ENCODE peak calls at places on chromosomes 6 and 20, in nine cellular contexts. E is tibial nerve; G is psoas muscle; C is fibroblast of mammary gland; D is astrocyte of the cerebellum; U is MM.1S; K is CD8-positive, alpha-beta memory T cell; T is AG09309; P is CD4-positive, CD25-positive, alpha-beta regulatory T cell. X is an unnamed sample.
A peak's percentile ranks its signal among the peaks of the same experiment; 100 is the strongest.

GRCh38 chr6:142695016-142695415 is 250.0 kb downstream of the HIVEP2 start:
- DNase-seq in E (no peak), G (no peak), C (peak; percentile 16), D (peak; percentile 24), U (no peak), K (no peak), T (no peak), P (no peak), X (peak; percentile 46)

GRCh38 chr6:148170286-148170685 is 172.4 kb upstream of the SASH1 start:
- DNase-seq in E (no peak), G (no peak), C (no peak), D (no peak), U (no peak), K (no peak), T (no peak), P (no peak), X (no peak)

GRCh38 chr6:9543649-9544048 is 871.2 kb downstream of the TFAP2A start:
- DNase-seq in E (no peak), G (no peak), C (peak; percentile 8), D (no peak), U (no peak), K (no peak), T (no peak), P (no peak), X (no peak)

GRCh38 chr6:21666788-21667681 is 73.5 kb downstream of the SOX4 start:
- DNase-seq in E (no peak), G (no peak), C (no peak), D (no peak), U (no peak), K (no peak), T (no peak), P (no peak), X (peak; percentile 26)

GRCh38 chr6:11702039-11702795 is 76.4 kb downstream of the ADTRP start:
- DNase-seq in E (no peak), G (no peak), C (peak; percentile 76), D (no peak), U (no peak), K (no peak), T (peak; percentile 37), P (no peak), X (no peak)

GRCh38 chr6:160030103-160030502 is 61.2 kb downstream of the IGF2R start:
- DNase-seq in E (peak; percentile 81), G (peak; percentile 92), C (peak; percentile 97), D (peak; percentile 94), U (no peak), K (no peak), T (peak; percentile 84), P (no peak), X (peak; percentile 87)

GRCh38 chr6:102907181-102907580 is 1513.7 kb downstream of the GRIK2 start:
- DNase-seq in E (no peak), G (no peak), C (no peak), D (no peak), U (peak; percentile 42), K (no peak), T (no peak), P (no peak), X (no peak)

GRCh38 chr6:68468244-68468884 is 166.7 kb upstream of the ADGRB3 start:
- DNase-seq in E (no peak), G (no peak), C (no peak), D (no peak), U (no peak), K (no peak), T (no peak), P (no peak), X (no peak)

GRCh38 chr6:1384549-1385128 is 4.7 kb upstream of the FOXF2 start:
- DNase-seq in E (no peak), G (no peak), C (no peak), D (no peak), U (no peak), K (no peak), T (no peak), P (no peak), X (no peak)

GRCh38 chr6:148671085-148671484 is 75.7 kb upstream of the UST start:
- DNase-seq in E (no peak), G (no peak), C (no peak), D (no peak), U (no peak), K (no peak), T (no peak), P (no peak), X (no peak)

GRCh38 chr20:59194023-59194935 is 30.7 kb downstream of the ZNF831 start:
- DNase-seq in E (no peak), G (no peak), C (no peak), D (no peak), U (no peak), K (no peak), T (no peak), P (no peak), X (no peak)

GRCh38 chr20:10430000-10430466 is 4.0 kb downstream of the MKKS start:
- DNase-seq in E (no peak), G (no peak), C (peak; percentile 69), D (no peak), U (no peak), K (no peak), T (no peak), P (no peak), X (no peak)

GRCh38 chr20:1718604-1719384 is 61.2 kb upstream of the SIRPG start:
- DNase-seq in E (peak; percentile 61), G (peak; percentile 73), C (peak; percentile 98), D (peak; percentile 62), U (no peak), K (no peak), T (peak; percentile 89), P (no peak), X (peak; percentile 71)

GRCh38 chr20:48885237-48885636 is 36.3 kb upstream of the ARFGEF2 start:
- DNase-seq in E (no peak), G (no peak), C (no peak), D (no peak), U (no peak), K (no peak), T (no peak), P (no peak), X (no peak)

GRCh38 chr20:36441416-36441815 is 99.9 kb upstream of the MYL9 start:
- DNase-seq in E (no peak), G (no peak), C (no peak), D (no peak), U (no peak), K (no peak), T (no peak), P (no peak), X (no peak)

GRCh38 chr20:9578584-9578983 is 64.2 kb downstream of the LAMP5 start:
- DNase-seq in E (no peak), G (no peak), C (no peak), D (no peak), U (no peak), K (no peak), T (no peak), P (no peak), X (no peak)

GRCh38 chr6:54971825-54972224 is 125.3 kb downstream of the FAM83B start:
- DNase-seq in E (no peak), G (no peak), C (no peak), D (no peak), U (no peak), K (no peak), T (no peak), P (no peak), X (no peak)

GRCh38 chr6:157911278-157911677 is 70.4 kb upstream of the SYNJ2 start:
- DNase-seq in E (no peak), G (no peak), C (no peak), D (no peak), U (no peak), K (no peak), T (no peak), P (no peak), X (no peak)

GRCh38 chr20:37669062-37669772 is 24.6 kb upstream of the CTNNBL1 start:
- DNase-seq in E (no peak), G (no peak), C (no peak), D (no peak), U (no peak), K (no peak), T (no peak), P (no peak), X (no peak)

GRCh38 chr20:43749734-43750294 is 23.0 kb upstream of the GTSF1L start:
- DNase-seq in E (peak; percentile 73), G (peak; percentile 75), C (peak; percentile 49), D (no peak), U (peak; percentile 73), K (peak; percentile 57), T (no peak), P (peak; percentile 73), X (peak; percentile 38)

GRCh38 chr6:42899871-42900270 is 16.0 kb upstream of the PTCRA start:
- DNase-seq in E (no peak), G (peak; percentile 17), C (no peak), D (no peak), U (no peak), K (no peak), T (no peak), P (no peak), X (no peak)

GRCh38 chr6:117480651-117481050 is 1.8 kb upstream of the DCBLD1 start:
- DNase-seq in E (no peak), G (no peak), C (no peak), D (no peak), U (no peak), K (no peak), T (no peak), P (no peak), X (no peak)

GRCh38 chr6:27126815-27127537 is 120.5 kb upstream of the PRSS16 start:
- DNase-seq in E (peak; percentile 94), G (peak; percentile 82), C (peak; percentile 92), D (peak; percentile 87), U (peak; percentile 88), K (peak; percentile 77), T (peak; percentile 65), P (peak; percentile 81), X (peak; percentile 87)
- H3K4me3 ChIP-seq in E (peak overlapping the region; percentile 28), G (peak overlapping the region; percentile 57), C (peak overlapping the region; percentile 18), D (peak overlapping the region; percentile 33), U (peak overlapping the region; percentile 43), K (peak overlapping the region; percentile 54), T (peak overlapping the region; percentile 41), P (peak overlapping the region; percentile 65), X (peak overlapping the region; percentile 28)

DNA sequence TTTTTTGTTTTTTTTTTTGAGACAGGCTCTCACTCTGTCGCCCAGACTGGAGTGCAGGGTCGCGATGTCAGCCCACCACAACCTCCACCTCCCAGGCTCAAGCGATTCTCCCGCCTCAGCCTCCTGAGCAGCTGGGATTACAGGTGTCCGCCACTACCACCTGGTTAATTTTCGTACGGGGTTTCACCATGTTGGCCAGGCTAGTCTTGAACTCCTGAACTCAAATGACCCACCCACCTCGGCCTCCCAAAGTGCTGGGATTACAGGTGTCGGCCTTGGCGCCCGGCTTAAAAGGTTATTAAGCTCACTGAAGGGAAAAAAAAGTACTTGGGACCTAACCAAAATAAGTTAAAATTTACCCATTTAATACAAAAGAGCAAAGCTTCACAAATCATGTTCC is 1.9 kb downstream of the TCFL5 start:
- DNase-seq in E (no peak), G (no peak), C (no peak), D (no peak), U (no peak), K (no peak), T (no peak), P (no peak), X (no peak)
- H3K4me3 ChIP-seq in E (no peak overlapping the region), G (no peak overlapping the region), C (peak overlapping the region; percentile 55), D (no peak overlapping the region), U (no peak overlapping the region), K (no peak overlapping the region), T (peak overlapping the region; percentile 66), P (peak overlapping the region; percentile 53), X (no peak overlapping the region)

GRCh38 chr6:31691078-31691463 is 10.2 kb upstream of the LY6G5C start:
- DNase-seq in E (no peak), G (no peak), C (no peak), D (no peak), U (no peak), K (no peak), T (no peak), P (no peak), X (no peak)
- H3K4me3 ChIP-seq in E (no peak overlapping the region), G (no peak overlapping the region), C (no peak overlapping the region), D (no peak overlapping the region), U (no peak overlapping the region), K (no peak overlapping the region), T (no peak overlapping the region), P (no peak overlapping the region), X (no peak overlapping the region)

GRCh38 chr6:98841114-98841513 is 6.7 kb downstream of the POU3F2 start:
- DNase-seq in E (no peak), G (no peak), C (no peak), D (no peak), U (no peak), K (no peak), T (no peak), P (no peak), X (no peak)
- H3K4me3 ChIP-seq in E (no peak overlapping the region), G (no peak overlapping the region), C (no peak overlapping the region), D (no peak overlapping the region), U (no peak overlapping the region), K (no peak overlapping the region), T (no peak overlapping the region), P (no peak overlapping the region), X (no peak overlapping the region)

X was measured in uterus.